ENCODE peak calls at places on chromosomes 2 and 18, in nine cellular contexts. G, X, J, M, C, Z, O, E and K are unnamed samples.

GRCh38 chr18:69400976-69401474 is 337 bp downstream of the DOK6 start:
- DNase-seq in G (no peak), X (no peak), J (no peak), M (no peak), C (no peak), Z (peak), O (peak), E (no peak), K (no peak)

GRCh38 chr2:127052771-127053691 is 53.9 kb downstream of the BIN1 start:
- DNase-seq in G (no peak), X (no peak), J (no peak), M (no peak), C (no peak), Z (no peak), O (no peak), E (no peak), K (no peak)

GRCh38 chr2:9263388-9263787 is 56.8 kb downstream of the ASAP2 start:
- DNase-seq in G (no peak), X (no peak), J (no peak), M (no peak), C (no peak), Z (no peak), O (peak), E (no peak), K (no peak)

GRCh38 chr2:10366601-10367270 is 64.0 kb downstream of the HPCAL1 start:
- DNase-seq in G (no peak), X (no peak), J (no peak), M (no peak), C (no peak), Z (no peak), O (no peak), E (no peak), K (no peak)

GRCh38 chr2:24707141-24707540 is 86.0 kb downstream of the PTRHD1 start:
- DNase-seq in G (no peak), X (no peak), J (no peak), M (no peak), C (no peak), Z (no peak), O (no peak), E (no peak), K (no peak)

GRCh38 chr2:25311866-25312575 is 29.7 kb downstream of the DNMT3A start:
- DNase-seq in G (no peak), X (no peak), J (no peak), M (no peak), C (no peak), Z (no peak), O (no peak), E (no peak), K (no peak)

GRCh38 chr2:145185696-145186095 is 665.8 kb upstream of the ZEB2 start:
- DNase-seq in G (no peak), X (no peak), J (no peak), M (no peak), C (no peak), Z (no peak), O (peak), E (no peak), K (no peak)

GRCh38 chr2:235669983-235670962 is 176.4 kb downstream of the AGAP1 start:
- DNase-seq in G (no peak), X (peak), J (no peak), M (peak), C (peak), Z (peak), O (peak), E (peak), K (no peak)

GRCh38 chr18:5542393-5543035 is 1.3 kb downstream of the EPB41L3 start:
- DNase-seq in G (no peak), X (peak), J (no peak), M (no peak), C (no peak), Z (no peak), O (peak), E (no peak), K (no peak)

GRCh38 chr18:77147418-77147852 is 14.9 kb upstream of the MBP start:
- DNase-seq in G (no peak), X (no peak), J (no peak), M (no peak), C (no peak), Z (no peak), O (peak), E (no peak), K (no peak)

GRCh38 chr2:48423376-48423775 is 106.6 kb upstream of the STON1 start:
- DNase-seq in G (no peak), X (no peak), J (no peak), M (no peak), C (no peak), Z (no peak), O (peak), E (no peak), K (no peak)

GRCh38 chr2:16130541-16130880 is 190.2 kb downstream of the MYCN start:
- DNase-seq in G (no peak), X (no peak), J (no peak), M (no peak), C (no peak), Z (no peak), O (no peak), E (no peak), K (no peak)

GRCh38 chr2:102736607-102737409 is 25.0 kb upstream of the TMEM182 start:
- DNase-seq in G (peak), X (peak), J (peak), M (peak), C (peak), Z (peak), O (peak), E (peak), K (peak)

GRCh38 chr2:26849056-26850001 is 1.4 kb downstream of the DPYSL5 start:
- DNase-seq in G (peak), X (peak), J (peak), M (no peak), C (peak), Z (no peak), O (no peak), E (no peak), K (no peak)